ENCODE peak calls at places on chromosomes 1 and 21, in ten cellular contexts. O is IMR-90; A is CD8-positive, alpha-beta T cell; B is nephron progenitor cell; T is WERI-Rb-1; S is HFF-Myc; K is pancreas; E is fibroblast of lung; G is K562; D is tibial nerve. N is an unnamed sample.
A peak's percentile ranks its signal among the peaks of the same experiment; 100 is the strongest.

GRCh38 chr1:147225193-147225730 is at the start of gene FMO5:
- DNase-seq in O (peak; percentile 57), A (peak; percentile 49), B (peak; percentile 49), T (no peak), S (peak; percentile 15), K (peak; percentile 64), E (peak; percentile 76), G (peak; percentile 61), D (peak; percentile 39), N (peak; percentile 69)

GRCh38 chr21:44375686-44376320 is 22.4 kb downstream of the TRPM2 start:
- DNase-seq in O (no peak), A (no peak), B (no peak), T (no peak), S (no peak), K (no peak), E (no peak), G (no peak), D (no peak), N (no peak)

GRCh38 chr1:12016182-12016581 is 3.1 kb upstream of the MIIP start:
- DNase-seq in O (no peak), A (no peak), B (no peak), T (no peak), S (no peak), K (no peak), E (no peak), G (no peak), D (no peak), N (no peak)

GRCh38 chr1:227343201-227343600 is 24.9 kb upstream of the CDC42BPA start:
- DNase-seq in O (peak; percentile 11), A (no peak), B (no peak), T (no peak), S (no peak), K (no peak), E (no peak), G (no peak), D (no peak), N (no peak)

GRCh38 chr1:162878000-162878596 is 17.1 kb upstream of the CCDC190 start:
- DNase-seq in O (peak; percentile 80), A (no peak), B (peak; percentile 77), T (peak; percentile 83), S (peak; percentile 48), K (no peak), E (peak; percentile 86), G (peak; percentile 41), D (no peak), N (peak; percentile 10)

GRCh38 chr1:96918406-96918805 is 196.8 kb downstream of the PTBP2 start:
- DNase-seq in O (peak; percentile 76), A (no peak), B (no peak), T (no peak), S (no peak), K (no peak), E (peak; percentile 77), G (no peak), D (no peak), N (no peak)

GRCh38 chr1:2967881-2968280 is 53.4 kb upstream of the ACTRT2 start:
- DNase-seq in O (no peak), A (no peak), B (no peak), T (no peak), S (no peak), K (peak; percentile 34), E (no peak), G (no peak), D (no peak), N (no peak)

GRCh38 chr1:168273575-168273974 is 7.1 kb upstream of the TBX19 start:
- DNase-seq in O (no peak), A (no peak), B (no peak), T (no peak), S (no peak), K (no peak), E (no peak), G (no peak), D (no peak), N (no peak)

GRCh38 chr1:181033799-181034391 is at the start of gene MR1:
- DNase-seq in O (peak; percentile 83), A (peak; percentile 39), B (no peak), T (no peak), S (no peak), K (no peak), E (peak; percentile 90), G (peak; percentile 91), D (no peak), N (peak; percentile 87)

GRCh38 chr1:203493901-203494300 is at the start of gene OPTC:
- DNase-seq in O (no peak), A (no peak), B (no peak), T (no peak), S (no peak), K (no peak), E (no peak), G (no peak), D (no peak), N (no peak)

GRCh38 chr1:203499643-203500278 is 5.8 kb downstream of the OPTC start:
- DNase-seq in O (no peak), A (no peak), B (no peak), T (no peak), S (no peak), K (no peak), E (no peak), G (no peak), D (no peak), N (no peak)

GRCh38 chr1:203495845-203496244 is 1.9 kb downstream of the OPTC start:
- DNase-seq in O (no peak), A (no peak), B (no peak), T (no peak), S (no peak), K (no peak), E (no peak), G (no peak), D (no peak), N (no peak)

GRCh38 chr1:203500279-203500678 is 6.3 kb downstream of the OPTC start:
- DNase-seq in O (no peak), A (no peak), B (no peak), T (no peak), S (no peak), K (no peak), E (no peak), G (no peak), D (no peak), N (no peak)

DNA sequence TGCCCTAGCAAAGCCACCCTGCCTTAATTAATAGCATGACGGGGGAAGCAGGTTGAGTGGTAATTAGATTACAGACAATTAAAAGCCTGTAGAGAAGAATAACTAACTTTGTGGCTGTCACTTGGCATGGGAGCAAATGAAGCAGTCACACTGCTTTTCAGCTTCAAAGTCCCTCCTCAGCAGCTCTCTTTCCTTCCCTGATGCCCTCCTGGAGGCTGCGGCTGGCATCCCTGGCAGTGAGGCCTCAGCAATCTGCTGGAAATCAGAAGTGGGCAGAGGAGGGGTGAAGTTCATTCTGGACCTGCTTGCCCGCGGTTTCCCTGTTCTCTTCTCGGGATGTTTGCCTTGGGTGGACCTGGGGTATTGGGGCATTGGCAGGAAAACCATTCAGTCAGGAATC is 3.4 kb downstream of the OPTC start:
- DNase-seq in O (no peak), A (no peak), B (no peak), T (no peak), S (no peak), K (no peak), E (no peak), G (no peak), D (no peak), N (no peak)
- TF ChIP-seq CTCF in O (no peak), A (no peak), B (no peak), T (no peak), S (no peak), K (no peak), E (no peak), G (no peak), D (no peak), N (no peak)

GRCh38 chr1:109111386-109112055 is 2.4 kb upstream of the ELAPOR1 start:
- DNase-seq in O (no peak), A (no peak), B (no peak), T (no peak), S (no peak), K (no peak), E (peak; percentile 6), G (no peak), D (no peak), N (no peak)

GRCh38 chr1:109113787-109114568 is at the start of gene ELAPOR1:
- DNase-seq in O (peak; percentile 19), A (peak; percentile 87), B (peak; percentile 52), T (peak; percentile 79), S (no peak), K (peak; percentile 85), E (no peak), G (no peak), D (no peak), N (peak; percentile 75)

GRCh38 chr1:109109906-109110305 is 4.0 kb upstream of the ELAPOR1 start:
- DNase-seq in O (no peak), A (no peak), B (no peak), T (no peak), S (no peak), K (no peak), E (no peak), G (no peak), D (no peak), N (no peak)

GRCh38 chr1:109112652-109113285 is 1.1 kb upstream of the ELAPOR1 start:
- DNase-seq in O (peak; percentile 85), A (peak; percentile 92), B (peak; percentile 100), T (peak; percentile 98), S (peak; percentile 68), K (peak; percentile 97), E (peak; percentile 87), G (peak; percentile 93), D (peak; percentile 87), N (peak; percentile 88)

DNA sequence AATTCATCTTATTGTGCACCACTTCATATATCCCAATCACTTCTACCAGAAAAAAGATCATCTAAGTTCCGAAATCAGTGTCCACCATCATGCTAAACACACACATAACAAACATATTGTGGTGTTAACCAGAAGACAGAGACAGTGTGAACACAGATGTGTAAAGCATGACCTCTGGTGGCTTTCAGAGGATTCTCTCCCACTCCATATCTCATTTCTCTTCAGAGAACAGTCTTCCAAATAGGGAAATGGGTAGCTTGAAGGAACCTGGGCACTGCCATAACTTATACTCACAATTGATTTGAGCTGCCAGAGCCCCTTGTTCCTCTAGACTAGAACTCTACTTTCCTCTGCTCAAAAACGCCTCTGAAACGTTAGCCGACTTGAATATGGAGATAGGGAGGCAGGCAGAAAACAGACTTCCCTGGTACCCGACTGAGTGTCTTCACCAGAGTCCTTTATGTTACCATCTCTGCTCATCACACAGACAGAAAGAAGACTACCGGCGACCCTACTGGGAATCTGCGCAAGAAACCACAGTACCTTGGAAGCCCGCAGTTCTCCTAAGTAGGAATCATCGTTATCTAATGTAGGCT is 1.8 kb upstream of the ELAPOR1 start:
- DNase-seq in O (peak; percentile 41), A (no peak), B (no peak), T (no peak), S (no peak), K (no peak), E (peak; percentile 43), G (peak; percentile 71), D (no peak), N (peak; percentile 49)
- TF ChIP-seq CTCF in O (peak; percentile 45), A (no peak), B (no peak), T (peak; percentile 48), S (no peak), K (no peak), E (no peak), G (peak; percentile 93), D (no peak), N (no peak)

GRCh38 chr1:106554294-106554693 is 502.2 kb upstream of the PRMT6 start:
- DNase-seq in O (no peak), A (no peak), B (no peak), T (no peak), S (no peak), K (no peak), E (peak; percentile 3), G (no peak), D (no peak), N (no peak)
- TF ChIP-seq CTCF in O (no peak), A (no peak), B (no peak), T (no peak), S (no peak), K (no peak), E (no peak), G (no peak), D (no peak), N (no peak)

GRCh38 chr1:1959840-1960479 is 40.9 kb upstream of the TMEM52 start:
- DNase-seq in O (peak; percentile 51), A (peak; percentile 58), B (peak; percentile 90), T (peak; percentile 94), S (no peak), K (peak; percentile 95), E (peak; percentile 67), G (peak; percentile 90), D (peak; percentile 48), N (peak; percentile 87)
- TF ChIP-seq CTCF in O (peak; percentile 66), A (peak; percentile 53), B (peak; percentile 85), T (peak; percentile 93), S (peak; percentile 85), K (peak; percentile 66), E (peak; percentile 74), G (peak; percentile 95), D (peak; percentile 49), N (peak; percentile 71)